ENCODE peak calls at places on chromosomes 1 and 21, in six cellular contexts. U is ascending aorta, V is uterus, Y is mammary epithelial cell, K is SJCRH30, Z is IMR-90. F is an unnamed sample.

GRCh38 chr1:204523605-204524215 is 7.5 kb downstream of the MDM4 start:
- DNase-seq in U (no peak), V (no peak), Y (peak; percentile 64), K (no peak), Z (no peak), F (no peak)

GRCh38 chr1:208219659-208220282 is 24.4 kb downstream of the PLXNA2 start:
- DNase-seq in U (peak; percentile 93), V (peak; percentile 86), Y (peak; percentile 92), K (peak; percentile 86), Z (peak; percentile 61), F (no peak)

GRCh38 chr1:8137406-8138244 is 111.5 kb upstream of the ERRFI1 start:
- DNase-seq in U (peak; percentile 85), V (peak; percentile 56), Y (peak; percentile 86), K (peak; percentile 98), Z (peak; percentile 97), F (no peak)

GRCh38 chr1:23050201-23050600 is 30.9 kb downstream of the KDM1A start:
- DNase-seq in U (no peak), V (no peak), Y (peak; percentile 21), K (no peak), Z (no peak), F (no peak)

GRCh38 chr21:39972976-39973375 is 105.7 kb downstream of the PCP4 start:
- DNase-seq in U (no peak), V (no peak), Y (no peak), K (peak; percentile 74), Z (no peak), F (no peak)

GRCh38 chr1:244768804-244769203 is 66.7 kb upstream of the COX20 start:
- DNase-seq in U (peak; percentile 34), V (no peak), Y (no peak), K (no peak), Z (no peak), F (no peak)

GRCh38 chr21:29613021-29613420 is 314.3 kb downstream of the BACH1 start:
- DNase-seq in U (no peak), V (no peak), Y (no peak), K (no peak), Z (peak; percentile 10), F (no peak)

GRCh38 chr21:29741761-29742160 is 198.0 kb downstream of the GRIK1 start:
- DNase-seq in U (no peak), V (no peak), Y (no peak), K (no peak), Z (no peak), F (no peak)

GRCh38 chr1:98389809-98390208 is 271.7 kb upstream of the SNX7 start:
- DNase-seq in U (no peak), V (no peak), Y (peak; percentile 52), K (no peak), Z (peak; percentile 95), F (no peak)

GRCh38 chr1:183989078-183989577 is 48.4 kb downstream of the COLGALT2 start:
- DNase-seq in U (peak; percentile 66), V (no peak), Y (peak; percentile 73), K (peak; percentile 47), Z (peak; percentile 95), F (no peak)

GRCh38 chr1:173508541-173508940 is 31.4 kb downstream of the PRDX6 start:
- DNase-seq in U (no peak), V (no peak), Y (peak; percentile 4), K (no peak), Z (peak; percentile 39), F (no peak)

GRCh38 chr1:201377611-201378092 is at the start of gene TNNT2:
- DNase-seq in U (no peak), V (no peak), Y (no peak), K (peak; percentile 92), Z (peak; percentile 28), F (peak; percentile 92)

GRCh38 chr1:201264554-201264953 is 18.8 kb upstream of the PKP1 start:
- DNase-seq in U (peak; percentile 19), V (no peak), Y (no peak), K (no peak), Z (no peak), F (no peak)

GRCh38 chr21:34821717-34822116 is 152.9 kb downstream of the CLIC6 start:
- DNase-seq in U (no peak), V (no peak), Y (no peak), K (no peak), Z (no peak), F (no peak)

GRCh38 chr1:167503626-167504458 is 14.5 kb downstream of the CD247 start:
- DNase-seq in U (peak; percentile 52), V (no peak), Y (no peak), K (peak; percentile 20), Z (no peak), F (no peak)

GRCh38 chr1:233241782-233242181 is 53.7 kb downstream of the PCNX2 start:
- DNase-seq in U (no peak), V (no peak), Y (no peak), K (no peak), Z (no peak), F (no peak)

GRCh38 chr21:43194303-43195130 is 25.7 kb downstream of the CRYAA start:
- DNase-seq in U (peak; percentile 55), V (no peak), Y (no peak), K (no peak), Z (no peak), F (no peak)

GRCh38 chr21:33071878-33072306 is 2.0 kb downstream of the OLIG1 start:
- DNase-seq in U (no peak), V (no peak), Y (peak; percentile 16), K (no peak), Z (peak; percentile 10), F (no peak)
- H3K27me3 ChIP-seq in U (peaks cover 10% of the 10 kb centered on the region), V (no peaks in the 10 kb centered on the region), Y (peaks cover 57% of the 10 kb centered on the region), K (no peaks in the 10 kb centered on the region), Z (peaks cover 93% of the 10 kb centered on the region), F (peaks cover 77% of the 10 kb centered on the region)

DNA sequence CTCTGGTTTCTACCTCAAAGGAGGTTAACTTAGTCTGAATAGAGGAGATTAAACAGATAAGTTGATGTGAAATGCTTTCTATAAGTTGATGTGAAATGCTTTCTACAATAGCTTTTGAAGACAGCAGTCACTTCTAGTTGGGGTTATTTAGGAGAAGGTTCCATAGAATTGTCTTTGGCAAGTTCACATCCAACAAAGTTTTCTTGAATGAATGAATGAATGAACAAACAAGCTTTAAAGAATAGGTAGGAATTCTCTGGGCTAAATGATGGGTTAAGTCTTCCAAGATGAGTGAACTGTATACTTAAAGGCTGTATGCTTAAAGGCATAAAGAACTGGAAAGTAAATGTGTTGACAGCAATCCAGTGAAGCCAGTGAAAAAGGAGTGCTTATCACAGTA is 1.9 kb downstream of the CDC73 start:
- DNase-seq in U (no peak), V (no peak), Y (no peak), K (no peak), Z (no peak), F (no peak)
- H3K4me3 ChIP-seq in U (peak overlapping the region; percentile 70), V (peak overlapping the region; percentile 70), Y (peak overlapping the region; percentile 97), K (no peak overlapping the region), Z (peak overlapping the region; percentile 10), F (peak overlapping the region; percentile 89)

DNA sequence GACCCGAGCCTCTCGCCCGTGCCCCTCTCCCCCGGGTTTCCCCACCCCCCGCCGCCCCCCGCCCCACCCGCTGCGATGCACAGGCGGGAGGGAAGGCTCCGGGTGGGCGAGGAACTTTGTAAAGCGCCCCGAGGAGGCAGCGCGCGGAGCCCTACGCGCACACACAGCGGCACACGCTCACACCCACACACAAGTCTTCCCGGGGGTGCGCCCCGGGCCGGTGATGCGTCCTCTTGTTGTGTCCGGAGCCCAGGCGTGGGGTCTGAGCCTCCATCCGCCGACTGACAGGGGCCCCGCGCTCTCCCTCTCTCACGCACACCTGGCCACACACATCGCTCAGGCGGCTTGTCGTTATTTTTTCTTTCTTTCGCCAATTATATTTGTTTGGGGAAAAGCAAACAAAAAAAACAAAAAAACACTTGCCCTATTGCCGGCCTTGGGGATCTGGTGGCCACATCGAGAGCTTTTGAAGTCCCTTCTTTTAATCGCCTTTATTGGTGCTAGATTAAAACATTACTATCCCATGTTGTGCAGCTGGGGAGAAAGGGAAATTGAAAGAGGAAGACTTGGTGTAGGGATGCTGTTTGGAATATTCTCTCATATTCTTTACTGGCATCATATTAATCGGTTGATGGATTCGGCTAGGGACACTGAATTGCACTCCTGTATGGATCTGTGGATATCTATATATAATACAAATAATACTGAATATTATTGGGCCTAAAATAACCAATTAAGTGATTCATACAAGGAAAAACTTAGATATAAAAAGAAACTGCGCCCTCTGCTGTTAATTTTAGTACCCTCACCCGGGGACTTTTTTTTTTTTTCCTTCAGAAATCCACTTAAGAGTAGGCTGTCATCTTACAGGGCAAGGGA is 891 bp downstream of the NTNG1 start:
- DNase-seq in U (no peak), V (no peak), Y (peak; percentile 49), K (no peak), Z (peak; percentile 50), F (peak; percentile 40)
- H3K27me3 ChIP-seq in U (peaks cover 3% of the 10 kb centered on the region), V (no peaks in the 10 kb centered on the region), Y (no peaks in the 10 kb centered on the region), K (peaks cover 22% of the 10 kb centered on the region), Z (peaks cover 5% of the 10 kb centered on the region), F (no peaks in the 10 kb centered on the region)

GRCh38 chr1:1032428-1032827 is 12.5 kb downstream of the AGRN start:
- DNase-seq in U (no peak), V (no peak), Y (no peak), K (peak; percentile 70), Z (no peak), F (peak; percentile 73)
- H3K4me3 ChIP-seq in U (no peak overlapping the region), V (no peak overlapping the region), Y (no peak overlapping the region), K (peak overlapping the region; percentile 52), Z (no peak overlapping the region), F (peak overlapping the region; percentile 38)

GRCh38 chr1:101967871-101968270 is 28.9 kb downstream of the OLFM3 start:
- DNase-seq in U (no peak), V (no peak), Y (no peak), K (peak; percentile 57), Z (no peak), F (no peak)
- H3K27me3 ChIP-seq in U (no peaks in the 10 kb centered on the region), V (no peaks in the 10 kb centered on the region), Y (peaks cover 3% of the 10 kb centered on the region), K (no peaks in the 10 kb centered on the region), Z (no peaks in the 10 kb centered on the region), F (no peaks in the 10 kb centered on the region)

GRCh38 chr1:180157108-180157507 is 2.4 kb downstream of the QSOX1 start:
- DNase-seq in U (no peak), V (no peak), Y (no peak), K (no peak), Z (peak; percentile 65), F (no peak)
- H3K4me3 ChIP-seq in U (no peak overlapping the region), V (no peak overlapping the region), Y (no peak overlapping the region), K (no peak overlapping the region), Z (peak overlapping the region; percentile 94), F (no peak overlapping the region)

F was measured in BE2C.